ENCODE peak calls at places on chromosomes 7 and 10, in six cellular contexts. One of them, this sample, is unnamed.

GRCh38 chr10:61869772-61870520 is 31.6 kb upstream of the ARID5B start:
- DNase-seq in activated T-helper 1 cell treated with anti-CD3 and anti-CD28 coated beads, Interleukin-2, amount 50 U/mL, for 16 hours: no peak
- DNase-seq in testis: no peak
- DNase-seq in naive thymus-derived CD8-positive, alpha-beta T cell: no peak
- DNase-seq in HCT116: no peak
- DNase-seq in GM23248: peak
- DNase-seq in this sample: no peak

GRCh38 chr7:73361340-73361739 is 33.4 kb downstream of the FKBP6 start:
- DNase-seq in activated T-helper 1 cell treated with anti-CD3 and anti-CD28 coated beads, Interleukin-2, amount 50 U/mL, for 16 hours: no peak
- DNase-seq in testis: no peak
- DNase-seq in naive thymus-derived CD8-positive, alpha-beta T cell: no peak
- DNase-seq in HCT116: no peak
- DNase-seq in GM23248: no peak
- DNase-seq in this sample: no peak

GRCh38 chr10:102669206-102670064 is 25.2 kb downstream of the TRIM8 start:
- DNase-seq in activated T-helper 1 cell treated with anti-CD3 and anti-CD28 coated beads, Interleukin-2, amount 50 U/mL, for 16 hours: no peak
- DNase-seq in testis: no peak
- DNase-seq in naive thymus-derived CD8-positive, alpha-beta T cell: no peak
- DNase-seq in HCT116: peak
- DNase-seq in GM23248: peak
- DNase-seq in this sample: no peak

GRCh38 chr10:49817845-49818244 is 55.7 kb upstream of the OGDHL start:
- DNase-seq in activated T-helper 1 cell treated with anti-CD3 and anti-CD28 coated beads, Interleukin-2, amount 50 U/mL, for 16 hours: no peak
- DNase-seq in testis: no peak
- DNase-seq in naive thymus-derived CD8-positive, alpha-beta T cell: no peak
- DNase-seq in HCT116: no peak
- DNase-seq in GM23248: no peak
- DNase-seq in this sample: no peak

GRCh38 chr10:110569120-110569519 is 1.6 kb downstream of the SMC3 start:
- DNase-seq in activated T-helper 1 cell treated with anti-CD3 and anti-CD28 coated beads, Interleukin-2, amount 50 U/mL, for 16 hours: no peak
- DNase-seq in testis: no peak
- DNase-seq in naive thymus-derived CD8-positive, alpha-beta T cell: no peak
- DNase-seq in HCT116: no peak
- DNase-seq in GM23248: no peak
- DNase-seq in this sample: no peak

GRCh38 chr10:99964791-99965190 is 45.0 kb downstream of the DNMBP start:
- DNase-seq in activated T-helper 1 cell treated with anti-CD3 and anti-CD28 coated beads, Interleukin-2, amount 50 U/mL, for 16 hours: no peak
- DNase-seq in testis: no peak
- DNase-seq in naive thymus-derived CD8-positive, alpha-beta T cell: no peak
- DNase-seq in HCT116: no peak
- DNase-seq in GM23248: peak
- DNase-seq in this sample: no peak

GRCh38 chr10:120729508-120729907 is 121.7 kb upstream of the WDR11 start:
- DNase-seq in activated T-helper 1 cell treated with anti-CD3 and anti-CD28 coated beads, Interleukin-2, amount 50 U/mL, for 16 hours: no peak
- DNase-seq in testis: no peak
- DNase-seq in naive thymus-derived CD8-positive, alpha-beta T cell: no peak
- DNase-seq in HCT116: no peak
- DNase-seq in GM23248: no peak
- DNase-seq in this sample: no peak

GRCh38 chr7:24824896-24825295 is 67.6 kb upstream of the GSDME start:
- DNase-seq in activated T-helper 1 cell treated with anti-CD3 and anti-CD28 coated beads, Interleukin-2, amount 50 U/mL, for 16 hours: no peak
- DNase-seq in testis: no peak
- DNase-seq in naive thymus-derived CD8-positive, alpha-beta T cell: no peak
- DNase-seq in HCT116: no peak
- DNase-seq in GM23248: no peak
- DNase-seq in this sample: no peak

GRCh38 chr10:117409549-117410283 is 34.5 kb upstream of the PDZD8 start:
- DNase-seq in activated T-helper 1 cell treated with anti-CD3 and anti-CD28 coated beads, Interleukin-2, amount 50 U/mL, for 16 hours: no peak
- DNase-seq in testis: no peak
- DNase-seq in naive thymus-derived CD8-positive, alpha-beta T cell: no peak
- DNase-seq in HCT116: no peak
- DNase-seq in GM23248: no peak
- DNase-seq in this sample: no peak